ENCODE peak calls at places on chromosomes 16 and 17, in eight cellular contexts. J, E, V, I, R, K, C and N are unnamed samples.

GRCh38 chr16:50842589-50842988 is 100.7 kb downstream of the CYLD start:
- DNase-seq in J (peak), E (no peak), V (no peak), I (peak), R (no peak), K (no peak), C (no peak), N (no peak)

GRCh38 chr16:53126390-53126789 is 71.6 kb downstream of the CHD9 start:
- DNase-seq in J (no peak), E (no peak), V (no peak), I (no peak), R (no peak), K (no peak), C (no peak), N (no peak)

GRCh38 chr17:37523715-37524219 is 34.1 kb downstream of the DUSP14 start:
- DNase-seq in J (peak), E (no peak), V (no peak), I (no peak), R (no peak), K (no peak), C (no peak), N (no peak)

GRCh38 chr17:41178341-41178740 is 320 bp upstream of the KRTAP4-2 start:
- DNase-seq in J (no peak), E (peak), V (no peak), I (peak), R (peak), K (peak), C (no peak), N (peak)

GRCh38 chr16:19236561-19236960 is 49.0 kb upstream of the CLEC19A start:
- DNase-seq in J (no peak), E (no peak), V (no peak), I (no peak), R (no peak), K (peak), C (no peak), N (no peak)

GRCh38 chr17:77694391-77695363 is 263.8 kb upstream of the TNRC6C start:
- DNase-seq in J (peak), E (no peak), V (no peak), I (no peak), R (no peak), K (no peak), C (no peak), N (no peak)

GRCh38 chr16:75742424-75743047 is 16.2 kb upstream of the CPHXL start:
- DNase-seq in J (no peak), E (no peak), V (no peak), I (no peak), R (peak), K (no peak), C (no peak), N (no peak)

GRCh38 chr16:57732011-57732410 is 3.6 kb upstream of the KATNB1 start:
- DNase-seq in J (no peak), E (peak), V (peak), I (peak), R (no peak), K (no peak), C (no peak), N (no peak)

GRCh38 chr16:67786491-67786890 is 19.9 kb downstream of the RANBP10 start:
- DNase-seq in J (no peak), E (no peak), V (no peak), I (no peak), R (no peak), K (no peak), C (no peak), N (no peak)

GRCh38 chr16:31471875-31472558 is at the start of gene TGFB1I1:
- DNase-seq in J (peak), E (no peak), V (peak), I (peak), R (peak), K (peak), C (no peak), N (no peak)

GRCh38 chr17:40819528-40820125 is 2.8 kb downstream of the KRT10 start:
- DNase-seq in J (no peak), E (no peak), V (peak), I (peak), R (peak), K (no peak), C (no peak), N (no peak)

GRCh38 chr17:43778337-43779144 is at the start of gene DUSP3:
- DNase-seq in J (peak), E (peak), V (peak), I (peak), R (peak), K (peak), C (peak), N (peak)

GRCh38 chr16:72125635-72126428 is 32.2 kb downstream of the DHX38 start:
- DNase-seq in J (peak), E (no peak), V (no peak), I (no peak), R (no peak), K (no peak), C (no peak), N (no peak)

GRCh38 chr16:88650749-88651275 is at the start of gene CYBA:
- DNase-seq in J (peak), E (no peak), V (peak), I (peak), R (peak), K (no peak), C (peak), N (no peak)

GRCh38 chr16:83143788-83144187 is 517.0 kb downstream of the CDH13 start:
- DNase-seq in J (no peak), E (peak), V (peak), I (peak), R (peak), K (no peak), C (no peak), N (no peak)

GRCh38 chr17:77829871-77830799 is 128.4 kb upstream of the TNRC6C start:
- DNase-seq in J (no peak), E (no peak), V (peak), I (peak), R (peak), K (peak), C (no peak), N (no peak)

GRCh38 chr16:24701521-24701951 is 27.9 kb upstream of the TNRC6A start:
- DNase-seq in J (no peak), E (no peak), V (peak), I (peak), R (peak), K (peak), C (no peak), N (no peak)

GRCh38 chr16:57276596-57276995 is 7.9 kb downstream of the PLLP start:
- DNase-seq in J (no peak), E (no peak), V (peak), I (no peak), R (no peak), K (peak), C (no peak), N (no peak)

GRCh38 chr16:27698266-27698665 is 148.3 kb downstream of the KATNIP start:
- DNase-seq in J (peak), E (no peak), V (no peak), I (no peak), R (no peak), K (no peak), C (no peak), N (no peak)

GRCh38 chr16:85412911-85413520 is 200.1 kb upstream of the GSE1 start:
- DNase-seq in J (peak), E (no peak), V (no peak), I (no peak), R (no peak), K (no peak), C (no peak), N (no peak)
- H3K4me3 ChIP-seq in J (no peak), E (no peak), V (no peak), I (no peak), R (no peak), K (no peak), C (no peak), N (no peak)

DNA sequence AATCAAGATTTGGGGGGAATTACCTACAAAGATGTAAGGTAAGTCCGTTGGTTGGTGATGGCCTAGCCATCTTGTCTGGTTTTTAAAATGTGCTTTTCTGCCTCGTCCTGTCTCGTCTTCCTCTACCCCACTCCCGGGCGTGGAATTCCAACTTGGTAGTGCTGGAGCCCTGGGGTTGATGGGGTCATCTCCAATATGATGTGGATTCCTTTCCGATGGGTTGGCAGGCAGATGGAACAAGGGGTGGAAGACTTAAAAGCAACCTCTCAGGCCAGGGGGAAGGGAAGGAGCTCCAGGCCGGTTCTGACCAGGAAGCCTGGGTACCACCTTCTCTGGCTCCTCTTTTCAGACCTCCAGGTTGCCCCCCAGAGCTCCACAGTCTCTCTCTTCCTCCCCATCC is 5.0 kb upstream of the HOXB2 start:
- DNase-seq in J (no peak), E (no peak), V (no peak), I (peak), R (peak), K (no peak), C (no peak), N (no peak)
- TF ChIP-seq CTCF in J (no peak), E (no peak), V (no peak), I (no peak), R (no peak), K (no peak), C (no peak), N (no peak)

GRCh38 chr17:45429338-45430005 is 3.2 kb downstream of the ARHGAP27 start:
- DNase-seq in J (no peak), E (no peak), V (no peak), I (no peak), R (peak), K (no peak), C (no peak), N (no peak)
- H3K4me3 ChIP-seq in J (no peak), E (no peak), V (no peak), I (no peak), R (no peak), K (no peak), C (no peak), N (no peak)

GRCh38 chr17:79818026-79818758 is 21.0 kb downstream of the CBX4 start:
- DNase-seq in J (no peak), E (no peak), V (no peak), I (no peak), R (no peak), K (no peak), C (no peak), N (no peak)
- TF ChIP-seq CTCF in J (no peak), E (no peak), V (no peak), I (no peak), R (no peak), K (no peak), C (no peak), N (no peak)

GRCh38 chr17:79186406-79186805 is 111.8 kb downstream of the ENGASE start:
- DNase-seq in J (no peak), E (no peak), V (no peak), I (no peak), R (no peak), K (no peak), C (no peak), N (no peak)

GRCh38 chr17:79187186-79187585 is 112.6 kb downstream of the ENGASE start:
- DNase-seq in J (no peak), E (no peak), V (no peak), I (no peak), R (no peak), K (no peak), C (no peak), N (no peak)

GRCh38 chr17:79183221-79184158 is 108.9 kb downstream of the ENGASE start:
- DNase-seq in J (no peak), E (no peak), V (no peak), I (no peak), R (no peak), K (no peak), C (no peak), N (no peak)

GRCh38 chr17:79188048-79188447 is 113.4 kb downstream of the ENGASE start:
- DNase-seq in J (no peak), E (no peak), V (no peak), I (no peak), R (no peak), K (peak), C (peak), N (no peak)

GRCh38 chr17:79185671-79186070 is 111.0 kb downstream of the ENGASE start:
- DNase-seq in J (no peak), E (no peak), V (no peak), I (no peak), R (no peak), K (no peak), C (no peak), N (no peak)
- H3K4me3 ChIP-seq in J (no peak), E (no peak), V (no peak), I (no peak), R (no peak), K (no peak), C (no peak), N (no peak)

DNA sequence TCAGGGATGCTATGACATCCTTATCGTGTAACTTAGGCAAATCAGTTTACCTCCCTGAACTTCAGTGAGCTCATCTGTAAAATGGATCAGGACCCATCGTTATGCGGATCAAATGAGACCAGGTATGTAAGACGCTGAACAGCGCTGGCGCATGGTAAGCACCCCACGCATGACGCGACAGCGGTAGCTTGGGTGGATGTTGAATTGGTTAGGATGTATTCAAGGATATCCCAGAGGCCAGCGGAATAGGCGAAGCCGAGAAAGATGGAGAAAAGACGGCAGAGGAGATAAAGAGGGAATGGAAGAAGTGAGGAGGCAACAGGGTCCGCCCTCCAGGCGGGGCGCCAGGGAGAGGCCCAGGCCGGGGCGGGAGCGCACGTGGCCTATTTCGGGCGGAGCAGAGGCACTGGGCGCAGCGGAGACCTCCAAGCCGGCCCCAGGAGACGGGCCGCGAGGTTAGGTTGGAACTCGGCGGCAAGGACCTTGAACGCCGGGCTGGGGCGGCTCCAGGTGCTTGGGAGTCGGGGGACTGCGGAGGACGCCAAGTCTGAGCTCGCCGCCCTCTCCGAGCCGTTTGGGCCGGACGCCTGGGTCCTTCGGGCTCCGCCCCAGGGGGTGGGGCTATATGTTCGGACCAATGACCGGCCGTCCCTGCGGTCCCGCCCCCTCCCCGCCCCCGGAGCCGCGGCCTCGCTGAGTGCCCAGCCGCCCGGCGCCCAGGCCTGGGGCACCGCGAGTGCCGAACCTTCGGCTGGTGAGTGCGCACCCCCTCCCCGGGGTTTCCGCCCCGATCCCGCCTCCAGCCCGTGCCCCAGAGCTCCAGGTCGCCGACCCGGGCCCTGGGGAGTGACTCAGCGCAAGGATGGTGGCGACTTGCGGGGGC is at the start of gene ZNF771:
- DNase-seq in J (peak), E (no peak), V (peak), I (peak), R (peak), K (peak), C (peak), N (no peak)
- TF ChIP-seq CTCF in J (no peak), E (no peak), V (no peak), I (no peak), R (no peak), K (no peak), C (no peak), N (no peak)

GRCh38 chr17:80981062-80981902 is 10.4 kb upstream of the CHMP6 start:
- DNase-seq in J (no peak), E (no peak), V (no peak), I (no peak), R (no peak), K (peak), C (no peak), N (no peak)
- H3K4me3 ChIP-seq in J (no peak), E (no peak), V (no peak), I (no peak), R (peak), K (no peak), C (no peak), N (no peak)

GRCh38 chr16:10942352-10943297 is at the start of gene DEXI:
- DNase-seq in J (peak), E (no peak), V (peak), I (peak), R (peak), K (peak), C (peak), N (peak)

GRCh38 chr16:10945065-10945787 is 862 bp downstream of the CLEC16A start:
- DNase-seq in J (no peak), E (no peak), V (no peak), I (no peak), R (no peak), K (no peak), C (no peak), N (no peak)

GRCh38 chr16:10947211-10947787 is 2.9 kb downstream of the CLEC16A start:
- DNase-seq in J (no peak), E (no peak), V (no peak), I (no peak), R (no peak), K (no peak), C (no peak), N (no peak)

GRCh38 chr16:10946308-10946707 is 1.9 kb downstream of the CLEC16A start:
- DNase-seq in J (no peak), E (no peak), V (peak), I (no peak), R (no peak), K (no peak), C (no peak), N (no peak)

DNA sequence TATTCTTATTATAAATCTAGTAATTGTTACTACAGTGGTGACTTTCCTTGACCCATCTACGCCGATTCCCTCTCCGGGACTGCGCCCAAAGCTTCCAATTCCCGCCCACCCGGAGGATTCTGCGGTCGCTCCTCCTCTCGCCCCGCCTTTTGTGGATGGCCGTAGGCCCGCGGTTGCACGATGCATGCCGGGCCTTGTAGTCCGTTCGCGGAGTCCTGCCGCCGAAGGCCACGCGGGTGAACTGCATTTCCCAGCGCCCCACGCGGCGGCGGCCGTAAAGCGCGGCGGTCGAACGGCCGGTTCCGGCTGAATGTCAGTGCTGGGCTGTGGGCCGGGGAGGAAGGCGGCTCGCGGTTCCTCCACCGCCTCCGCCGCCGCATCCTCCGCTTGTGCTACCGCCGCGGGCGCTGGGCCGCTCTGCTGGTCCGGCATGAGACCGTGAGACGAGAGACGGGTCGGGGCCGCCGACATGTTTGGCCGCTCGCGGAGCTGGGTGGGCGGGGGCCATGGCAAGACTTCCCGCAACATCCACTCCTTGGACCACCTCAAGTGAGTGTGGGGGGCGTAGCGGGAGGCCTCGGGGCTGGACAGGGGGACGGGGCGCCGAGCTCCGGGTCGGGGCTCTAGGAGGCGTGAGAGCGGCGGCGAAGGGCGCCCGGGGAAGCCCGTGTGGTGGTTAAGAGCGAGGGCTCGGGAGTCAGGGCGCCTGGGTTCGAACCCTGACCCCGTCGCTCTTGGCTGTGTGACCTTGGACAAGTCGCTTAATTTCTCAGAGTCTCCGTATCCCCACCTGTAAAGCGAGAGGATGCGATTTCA is at the start of gene CLEC16A:
- DNase-seq in J (peak), E (peak), V (peak), I (peak), R (peak), K (peak), C (peak), N (peak)
- TF ChIP-seq CTCF in J (no peak), E (no peak), V (no peak), I (no peak), R (no peak), K (no peak), C (no peak), N (no peak)

DNA sequence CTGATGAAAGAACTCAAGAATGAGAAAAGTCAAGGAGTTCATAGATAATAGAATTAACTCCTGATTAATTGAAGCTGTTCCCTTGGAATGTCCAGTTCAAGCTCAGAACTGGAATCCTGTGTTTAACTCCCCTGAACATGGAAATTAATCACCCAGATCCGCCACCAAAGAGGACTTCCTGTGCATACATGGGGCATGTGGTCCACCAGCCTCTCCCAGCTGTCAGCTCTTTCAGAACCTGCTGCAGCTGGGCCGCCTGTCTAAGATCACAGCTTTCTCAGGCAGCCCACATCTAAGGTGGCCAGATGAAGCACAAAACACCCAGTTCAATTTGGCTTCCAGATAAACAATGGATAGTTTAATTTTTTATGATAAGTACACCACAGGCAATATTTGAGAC is 203.7 kb upstream of the COX10 start:
- DNase-seq in J (no peak), E (no peak), V (no peak), I (no peak), R (no peak), K (no peak), C (no peak), N (no peak)
- H3K4me3 ChIP-seq in J (no peak), E (no peak), V (no peak), I (no peak), R (no peak), K (no peak), C (no peak), N (no peak)